ENCODE peak calls at places on chromosomes 16 and 17, in five cellular contexts. One of them, this sample, is unnamed.

GRCh38 chr17:52892334-52892733 is 733.8 kb upstream of the CA10 start:
- DNase-seq in WTC11: no peak
- DNase-seq in AG09309: no peak
- DNase-seq in glutamatergic neuron: no peak
- DNase-seq in mammary epithelial cell: no peak
- DNase-seq in this sample: no peak

GRCh38 chr16:14302031-14302398 is 230.9 kb downstream of the MRTFB start:
- DNase-seq in WTC11: peak; percentile 39
- DNase-seq in AG09309: no peak
- DNase-seq in glutamatergic neuron: peak; percentile 42
- DNase-seq in mammary epithelial cell: peak; percentile 74
- DNase-seq in this sample: no peak

GRCh38 chr17:2107506-2107905 is 52.6 kb downstream of the HIC1 start:
- DNase-seq in WTC11: no peak
- DNase-seq in AG09309: no peak
- DNase-seq in glutamatergic neuron: no peak
- DNase-seq in mammary epithelial cell: no peak
- DNase-seq in this sample: no peak

GRCh38 chr17:51197754-51198153 is 31.5 kb downstream of the NME2 start:
- DNase-seq in WTC11: no peak
- DNase-seq in AG09309: no peak
- DNase-seq in glutamatergic neuron: no peak
- DNase-seq in mammary epithelial cell: no peak
- DNase-seq in this sample: no peak

GRCh38 chr17:38453951-38454421 is 25.7 kb downstream of the ARHGAP23 start:
- DNase-seq in WTC11: no peak
- DNase-seq in AG09309: no peak
- DNase-seq in glutamatergic neuron: no peak
- DNase-seq in mammary epithelial cell: no peak
- DNase-seq in this sample: no peak

GRCh38 chr16:4202615-4203014 is 39.3 kb downstream of the SRL start:
- DNase-seq in WTC11: no peak
- DNase-seq in AG09309: no peak
- DNase-seq in glutamatergic neuron: no peak
- DNase-seq in mammary epithelial cell: no peak
- DNase-seq in this sample: no peak

GRCh38 chr16:86337581-86338402 is 172.5 kb upstream of the FOXF1 start:
- DNase-seq in WTC11: no peak
- DNase-seq in AG09309: no peak
- DNase-seq in glutamatergic neuron: no peak
- DNase-seq in mammary epithelial cell: no peak
- DNase-seq in this sample: no peak

GRCh38 chr17:31605761-31606160 is 214.3 kb downstream of the RAB11FIP4 start:
- DNase-seq in WTC11: no peak
- DNase-seq in AG09309: no peak
- DNase-seq in glutamatergic neuron: no peak
- DNase-seq in mammary epithelial cell: no peak
- DNase-seq in this sample: no peak

GRCh38 chr17:35167046-35167445 is 19.4 kb downstream of the UNC45B start:
- DNase-seq in WTC11: no peak
- DNase-seq in AG09309: no peak
- DNase-seq in glutamatergic neuron: no peak
- DNase-seq in mammary epithelial cell: peak; percentile 28
- DNase-seq in this sample: no peak

GRCh38 chr16:88768041-88768876 is 16.8 kb downstream of the PIEZO1 start:
- DNase-seq in WTC11: no peak
- DNase-seq in AG09309: no peak
- DNase-seq in glutamatergic neuron: peak; percentile 72
- DNase-seq in mammary epithelial cell: no peak
- DNase-seq in this sample: no peak

GRCh38 chr17:71472809-71473789 is 647.7 kb upstream of the SOX9 start:
- DNase-seq in WTC11: peak; percentile 11
- DNase-seq in AG09309: peak; percentile 34
- DNase-seq in glutamatergic neuron: no peak
- DNase-seq in mammary epithelial cell: peak; percentile 63
- DNase-seq in this sample: no peak

GRCh38 chr16:9061358-9061813 is 30.1 kb upstream of the HAPSTR1 start:
- DNase-seq in WTC11: no peak
- DNase-seq in AG09309: no peak
- DNase-seq in glutamatergic neuron: no peak
- DNase-seq in mammary epithelial cell: no peak
- DNase-seq in this sample: no peak

GRCh38 chr16:56758432-56758831 is 28.5 kb downstream of the NUP93 start:
- DNase-seq in WTC11: no peak
- DNase-seq in AG09309: no peak
- DNase-seq in glutamatergic neuron: no peak
- DNase-seq in mammary epithelial cell: no peak
- DNase-seq in this sample: no peak

GRCh38 chr17:72122002-72122310 is 1.1 kb downstream of the SOX9 start:
- DNase-seq in WTC11: no peak
- DNase-seq in AG09309: no peak
- DNase-seq in glutamatergic neuron: no peak
- DNase-seq in mammary epithelial cell: peak; percentile 16
- DNase-seq in this sample: no peak

GRCh38 chr17:75518201-75518600 is 1.9 kb downstream of the TSEN54 start:
- DNase-seq in WTC11: no peak
- DNase-seq in AG09309: no peak
- DNase-seq in glutamatergic neuron: no peak
- DNase-seq in mammary epithelial cell: no peak
- DNase-seq in this sample: no peak

GRCh38 chr17:7956208-7956965 is 24.4 kb downstream of the CNTROB start:
- DNase-seq in WTC11: no peak
- DNase-seq in AG09309: no peak
- DNase-seq in glutamatergic neuron: no peak
- DNase-seq in mammary epithelial cell: no peak
- DNase-seq in this sample: no peak

GRCh38 chr17:33520404-33521032 is 227.4 kb upstream of the ASIC2 start:
- DNase-seq in WTC11: peak; percentile 85
- DNase-seq in AG09309: no peak
- DNase-seq in glutamatergic neuron: peak; percentile 88
- DNase-seq in mammary epithelial cell: no peak
- DNase-seq in this sample: peak; percentile 70

GRCh38 chr17:49699967-49700575 is 7.7 kb downstream of the SLC35B1 start:
- DNase-seq in WTC11: no peak
- DNase-seq in AG09309: no peak
- DNase-seq in glutamatergic neuron: peak; percentile 41
- DNase-seq in mammary epithelial cell: no peak
- DNase-seq in this sample: no peak

GRCh38 chr16:50604065-50604418 is 55.8 kb downstream of the NKD1 start:
- DNase-seq in WTC11: no peak
- DNase-seq in AG09309: no peak
- DNase-seq in glutamatergic neuron: no peak
- DNase-seq in mammary epithelial cell: no peak
- DNase-seq in this sample: no peak

GRCh38 chr17:14048169-14048568 is 21.1 kb upstream of the COX10 start:
- DNase-seq in WTC11: peak; percentile 29
- DNase-seq in AG09309: no peak
- DNase-seq in glutamatergic neuron: peak; percentile 17
- DNase-seq in mammary epithelial cell: no peak
- DNase-seq in this sample: no peak

GRCh38 chr16:2980227-2981176 is at the start of gene PKMYT1:
- DNase-seq in WTC11: peak; percentile 89
- DNase-seq in AG09309: no peak
- DNase-seq in glutamatergic neuron: peak; percentile 93
- DNase-seq in mammary epithelial cell: peak; percentile 85
- DNase-seq in this sample: peak; percentile 89

GRCh38 chr17:45580914-45581313 is 90.4 kb upstream of the PLEKHM1 start:
- DNase-seq in WTC11: no peak
- DNase-seq in AG09309: no peak
- DNase-seq in glutamatergic neuron: no peak
- DNase-seq in mammary epithelial cell: no peak
- DNase-seq in this sample: no peak

GRCh38 chr16:10614685-10615084 is 34.3 kb upstream of the EMP2 start:
- DNase-seq in WTC11: no peak
- DNase-seq in AG09309: no peak
- DNase-seq in glutamatergic neuron: no peak
- DNase-seq in mammary epithelial cell: no peak
- DNase-seq in this sample: no peak

GRCh38 chr16:3748307-3748706 is 31.0 kb upstream of the TRAP1 start:
- DNase-seq in WTC11: no peak
- DNase-seq in AG09309: no peak
- DNase-seq in glutamatergic neuron: no peak
- DNase-seq in mammary epithelial cell: no peak
- DNase-seq in this sample: no peak

GRCh38 chr17:50583636-50584035 is 23.1 kb downstream of the CACNA1G start:
- DNase-seq in WTC11: no peak
- DNase-seq in AG09309: no peak
- DNase-seq in glutamatergic neuron: no peak
- DNase-seq in mammary epithelial cell: no peak
- DNase-seq in this sample: no peak

GRCh38 chr17:29045026-29045425 is 2.1 kb downstream of the PIPOX start:
- DNase-seq in WTC11: no peak
- DNase-seq in AG09309: no peak
- DNase-seq in glutamatergic neuron: no peak
- DNase-seq in mammary epithelial cell: no peak
- DNase-seq in this sample: no peak

GRCh38 chr16:84854759-84855158 is 35.0 kb downstream of the CRISPLD2 start:
- DNase-seq in WTC11: no peak
- DNase-seq in AG09309: peak; percentile 57
- DNase-seq in glutamatergic neuron: no peak
- DNase-seq in mammary epithelial cell: no peak
- DNase-seq in this sample: no peak

GRCh38 chr16:11692171-11692570 is 23.9 kb downstream of the SNN start:
- DNase-seq in WTC11: no peak
- DNase-seq in AG09309: no peak
- DNase-seq in glutamatergic neuron: no peak
- DNase-seq in mammary epithelial cell: no peak
- DNase-seq in this sample: no peak

GRCh38 chr16:11689031-11689840 is 21.0 kb downstream of the SNN start:
- DNase-seq in WTC11: no peak
- DNase-seq in AG09309: no peak
- DNase-seq in glutamatergic neuron: no peak
- DNase-seq in mammary epithelial cell: no peak
- DNase-seq in this sample: no peak

GRCh38 chr16:11691235-11691634 is 23.0 kb downstream of the SNN start:
- DNase-seq in WTC11: no peak
- DNase-seq in AG09309: no peak
- DNase-seq in glutamatergic neuron: no peak
- DNase-seq in mammary epithelial cell: no peak
- DNase-seq in this sample: no peak

GRCh38 chr16:11691771-11692170 is 23.5 kb downstream of the SNN start:
- DNase-seq in WTC11: no peak
- DNase-seq in AG09309: no peak
- DNase-seq in glutamatergic neuron: no peak
- DNase-seq in mammary epithelial cell: no peak
- DNase-seq in this sample: no peak

DNA sequence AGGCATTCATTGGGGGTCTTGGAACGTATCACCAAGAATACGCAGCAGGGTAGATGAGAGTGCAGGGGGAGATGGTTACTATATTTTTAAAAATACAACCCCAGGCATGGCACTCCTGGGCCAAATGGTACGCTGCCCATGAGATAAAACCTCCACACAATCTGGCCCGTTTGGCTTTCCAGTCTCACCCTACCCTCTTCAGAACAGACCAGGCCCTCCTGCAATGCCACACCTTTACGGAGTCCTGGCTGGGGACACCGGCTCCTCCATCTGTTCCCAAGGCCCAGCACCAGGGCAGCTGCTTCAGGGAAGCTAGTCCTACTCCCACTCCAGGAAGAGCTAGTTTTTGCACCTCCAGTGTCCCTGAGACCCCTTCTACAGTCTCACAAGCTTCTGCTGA is 24.4 kb downstream of the SNN start:
- DNase-seq in WTC11: no peak
- DNase-seq in AG09309: no peak
- DNase-seq in glutamatergic neuron: no peak
- DNase-seq in mammary epithelial cell: no peak
- DNase-seq in this sample: no peak
- TF ChIP-seq CTCF in WTC11: no peak
- TF ChIP-seq CTCF in AG09309: no peak
- TF ChIP-seq CTCF in glutamatergic neuron: no peak
- TF ChIP-seq CTCF in mammary epithelial cell: no peak
- TF ChIP-seq CTCF in this sample: no peak

GRCh38 chr16:65180986-65181710 is 59.3 kb upstream of the CDH11 start:
- DNase-seq in WTC11: no peak
- DNase-seq in AG09309: no peak
- DNase-seq in glutamatergic neuron: no peak
- DNase-seq in mammary epithelial cell: no peak
- DNase-seq in this sample: no peak
- TF ChIP-seq CTCF in WTC11: no peak
- TF ChIP-seq CTCF in AG09309: no peak
- TF ChIP-seq CTCF in glutamatergic neuron: no peak
- TF ChIP-seq CTCF in mammary epithelial cell: no peak
- TF ChIP-seq CTCF in this sample: no peak

GRCh38 chr17:79044462-79044861 is 20.5 kb downstream of the C1QTNF1 start:
- DNase-seq in WTC11: no peak
- DNase-seq in AG09309: no peak
- DNase-seq in glutamatergic neuron: no peak
- DNase-seq in mammary epithelial cell: no peak
- DNase-seq in this sample: no peak

GRCh38 chr17:79046501-79047280 is 22.7 kb downstream of the C1QTNF1 start:
- DNase-seq in WTC11: no peak
- DNase-seq in AG09309: no peak
- DNase-seq in glutamatergic neuron: peak; percentile 54
- DNase-seq in mammary epithelial cell: no peak
- DNase-seq in this sample: no peak

GRCh38 chr17:79045830-79046500 is 22.0 kb downstream of the C1QTNF1 start:
- DNase-seq in WTC11: peak; percentile 84
- DNase-seq in AG09309: no peak
- DNase-seq in glutamatergic neuron: peak; percentile 88
- DNase-seq in mammary epithelial cell: peak; percentile 48
- DNase-seq in this sample: peak; percentile 68

GRCh38 chr17:79043931-79044320 is 20.0 kb downstream of the C1QTNF1 start:
- DNase-seq in WTC11: no peak
- DNase-seq in AG09309: no peak
- DNase-seq in glutamatergic neuron: no peak
- DNase-seq in mammary epithelial cell: no peak
- DNase-seq in this sample: no peak

GRCh38 chr17:79045001-79045729 is 21.2 kb downstream of the C1QTNF1 start:
- DNase-seq in WTC11: no peak
- DNase-seq in AG09309: no peak
- DNase-seq in glutamatergic neuron: no peak
- DNase-seq in mammary epithelial cell: no peak
- DNase-seq in this sample: no peak
- TF ChIP-seq CTCF in WTC11: no peak
- TF ChIP-seq CTCF in AG09309: no peak
- TF ChIP-seq CTCF in glutamatergic neuron: no peak
- TF ChIP-seq CTCF in mammary epithelial cell: no peak
- TF ChIP-seq CTCF in this sample: no peak

GRCh38 chr16:353404-354285 is 1.1 kb upstream of the AXIN1 start:
- DNase-seq in WTC11: no peak
- DNase-seq in AG09309: no peak
- DNase-seq in glutamatergic neuron: no peak
- DNase-seq in mammary epithelial cell: peak; percentile 38
- DNase-seq in this sample: no peak

GRCh38 chr16:356756-357155 is 4.2 kb upstream of the AXIN1 start:
- DNase-seq in WTC11: no peak
- DNase-seq in AG09309: no peak
- DNase-seq in glutamatergic neuron: no peak
- DNase-seq in mammary epithelial cell: no peak
- DNase-seq in this sample: no peak

GRCh38 chr16:352547-353403 is at the start of gene AXIN1:
- DNase-seq in WTC11: peak; percentile 100
- DNase-seq in AG09309: peak; percentile 37
- DNase-seq in glutamatergic neuron: peak; percentile 99
- DNase-seq in mammary epithelial cell: peak; percentile 97
- DNase-seq in this sample: peak; percentile 100

GRCh38 chr16:354286-354881 is 1.9 kb upstream of the AXIN1 start:
- DNase-seq in WTC11: no peak
- DNase-seq in AG09309: no peak
- DNase-seq in glutamatergic neuron: no peak
- DNase-seq in mammary epithelial cell: peak; percentile 90
- DNase-seq in this sample: no peak

GRCh38 chr16:354971-355441 is 2.5 kb upstream of the AXIN1 start:
- DNase-seq in WTC11: no peak
- DNase-seq in AG09309: no peak
- DNase-seq in glutamatergic neuron: no peak
- DNase-seq in mammary epithelial cell: no peak
- DNase-seq in this sample: no peak
- TF ChIP-seq CTCF in WTC11: no peak
- TF ChIP-seq CTCF in AG09309: no peak
- TF ChIP-seq CTCF in glutamatergic neuron: no peak
- TF ChIP-seq CTCF in mammary epithelial cell: no peak
- TF ChIP-seq CTCF in this sample: no peak

This sample was measured in progenitor cell of endocrine pancreas.